ENCODE peak calls at places on chromosomes 5 and 9, in nine cellular contexts. C, E, M, N, S, J, T, D and G are unnamed samples.

GRCh38 chr5:34031117-34031516 is 11.9 kb downstream of the C1QTNF3 start:
- DNase-seq in C (no peak), E (no peak), M (no peak), N (no peak), S (no peak), J (no peak), T (no peak), D (no peak), G (no peak)

GRCh38 chr9:14278291-14278721 is 35.6 kb downstream of the NFIB start:
- DNase-seq in C (peak), E (no peak), M (no peak), N (no peak), S (no peak), J (peak), T (no peak), D (no peak), G (no peak)

GRCh38 chr5:135220394-135221186 is 178.4 kb downstream of the MACROH2A1 start:
- DNase-seq in C (no peak), E (no peak), M (peak), N (no peak), S (no peak), J (no peak), T (peak), D (peak), G (no peak)

GRCh38 chr9:128051932-128052734 is 15.0 kb downstream of the NAIF1 start:
- DNase-seq in C (no peak), E (peak), M (no peak), N (peak), S (no peak), J (no peak), T (peak), D (no peak), G (no peak)

GRCh38 chr5:155275214-155275613 is 261.7 kb downstream of the KIF4B start:
- DNase-seq in C (no peak), E (no peak), M (no peak), N (no peak), S (no peak), J (no peak), T (no peak), D (no peak), G (no peak)

GRCh38 chr5:82406200-82406773 is 128.1 kb upstream of the RPS23 start:
- DNase-seq in C (peak), E (no peak), M (no peak), N (no peak), S (no peak), J (no peak), T (no peak), D (no peak), G (no peak)

GRCh38 chr5:175828676-175829075 is 42.7 kb upstream of the CPLX2 start:
- DNase-seq in C (no peak), E (no peak), M (no peak), N (no peak), S (no peak), J (no peak), T (no peak), D (no peak), G (no peak)

GRCh38 chr9:134496413-134497282 is 145.0 kb upstream of the COL5A1 start:
- DNase-seq in C (peak), E (no peak), M (no peak), N (no peak), S (no peak), J (no peak), T (no peak), D (no peak), G (no peak)

GRCh38 chr9:96048116-96048953 is 172.8 kb downstream of the ERCC6L2 start:
- DNase-seq in C (no peak), E (peak), M (no peak), N (peak), S (no peak), J (peak), T (peak), D (no peak), G (no peak)

GRCh38 chr5:160250826-160251225 is 21.5 kb downstream of the FABP6 start:
- DNase-seq in C (no peak), E (no peak), M (no peak), N (no peak), S (no peak), J (no peak), T (no peak), D (no peak), G (no peak)

GRCh38 chr5:154243736-154244135 is 53.2 kb downstream of the GALNT10 start:
- DNase-seq in C (peak), E (no peak), M (no peak), N (no peak), S (no peak), J (no peak), T (no peak), D (no peak), G (no peak)

GRCh38 chr9:78300209-78300608 is 3.3 kb downstream of the PSAT1 start:
- DNase-seq in C (no peak), E (no peak), M (no peak), N (no peak), S (no peak), J (peak), T (no peak), D (no peak), G (no peak)

GRCh38 chr5:15718411-15719178 is 218.6 kb downstream of the FBXL7 start:
- DNase-seq in C (no peak), E (no peak), M (no peak), N (no peak), S (no peak), J (no peak), T (no peak), D (no peak), G (no peak)

GRCh38 chr9:90000925-90001324 is 396.1 kb downstream of the GADD45G start:
- DNase-seq in C (no peak), E (no peak), M (no peak), N (no peak), S (no peak), J (no peak), T (no peak), D (no peak), G (no peak)

GRCh38 chr9:90001756-90002155 is 396.9 kb downstream of the GADD45G start:
- DNase-seq in C (no peak), E (no peak), M (no peak), N (no peak), S (no peak), J (no peak), T (no peak), D (no peak), G (no peak)

GRCh38 chr9:89999176-89999533 is 394.3 kb downstream of the GADD45G start:
- DNase-seq in C (no peak), E (peak), M (peak), N (peak), S (no peak), J (no peak), T (peak), D (no peak), G (no peak)

GRCh38 chr9:90002299-90003045 is 397.7 kb downstream of the GADD45G start:
- DNase-seq in C (no peak), E (no peak), M (no peak), N (no peak), S (no peak), J (no peak), T (no peak), D (no peak), G (no peak)

DNA sequence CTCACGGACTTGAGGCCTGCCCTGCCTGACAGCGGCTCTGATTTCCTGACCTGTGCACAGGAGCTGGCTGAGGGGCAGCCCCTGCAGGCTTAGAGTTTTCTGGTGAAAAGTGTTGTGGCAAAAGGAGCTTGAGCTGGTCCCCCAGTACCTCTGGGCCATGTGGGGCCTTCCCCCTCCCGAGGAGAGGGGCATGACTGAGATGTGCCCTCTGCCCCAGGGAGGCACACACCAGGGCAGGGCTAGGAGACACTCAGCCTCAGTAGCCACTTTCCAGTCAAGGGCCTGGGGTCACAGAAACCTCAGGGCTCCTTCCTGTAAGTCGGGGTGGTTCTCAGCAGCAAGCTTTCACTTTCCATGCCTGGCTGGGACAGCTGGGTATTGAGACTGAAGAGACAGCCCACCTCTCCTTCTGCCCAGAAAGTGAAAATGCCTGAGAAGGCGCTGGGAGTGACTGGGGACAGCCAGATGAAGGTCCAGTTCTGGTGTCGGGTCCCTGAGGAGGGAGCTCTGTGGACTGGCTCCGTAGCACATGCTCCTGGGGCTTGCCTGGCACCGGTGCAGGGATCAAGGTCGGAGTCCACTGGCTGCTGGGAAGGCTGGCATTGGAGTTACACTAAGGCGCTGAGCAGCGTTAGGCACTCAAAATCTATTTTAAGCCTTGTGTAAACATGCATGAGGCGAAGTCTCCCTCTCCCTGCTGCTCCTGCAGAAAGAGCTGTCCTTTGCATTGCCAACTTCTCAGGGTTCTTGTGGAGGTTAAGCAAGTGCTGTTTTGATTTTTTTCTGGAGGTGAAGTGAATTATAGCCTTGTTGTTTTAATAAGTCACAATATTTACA is 394.9 kb downstream of the GADD45G start:
- DNase-seq in C (peak), E (peak), M (peak), N (peak), S (peak), J (peak), T (peak), D (peak), G (peak)
- TF ChIP-seq CTCF in C (no peak), E (no peak), M (no peak), N (no peak), S (no peak), J (peak), T (no peak), D (no peak), G (no peak)

GRCh38 chr9:33818167-33818831 is 1.3 kb downstream of the UBE2R2 start:
- DNase-seq in C (no peak), E (no peak), M (no peak), N (peak), S (no peak), J (peak), T (peak), D (no peak), G (peak)
- TF ChIP-seq POLR2A in C (no peak), E (no peak), M (no peak), N (no peak), S (no peak), J (no peak), T (no peak), D (no peak), G (no peak)

DNA sequence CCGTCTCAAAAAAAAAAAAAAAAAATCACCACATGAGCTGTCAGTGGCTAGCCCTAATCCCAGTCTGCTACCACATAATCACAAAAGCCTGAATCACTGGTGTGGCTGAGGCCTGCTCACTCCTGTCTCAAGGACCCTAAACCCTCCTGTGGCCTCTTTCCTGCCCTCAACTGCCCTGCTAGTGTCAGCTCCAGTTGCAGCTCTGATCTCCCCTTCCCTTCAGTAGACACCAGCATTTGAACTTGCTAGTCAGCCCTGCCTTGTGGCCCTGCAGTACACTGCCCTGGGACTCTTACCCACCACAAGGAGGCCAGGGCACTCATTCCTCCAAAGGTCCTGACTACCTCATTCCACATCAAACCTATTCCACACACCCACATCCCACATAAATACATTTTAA is 9.5 kb upstream of the P4HA2 start:
- DNase-seq in C (peak), E (no peak), M (no peak), N (no peak), S (peak), J (no peak), T (no peak), D (peak), G (peak)
- TF ChIP-seq CTCF in C (peak), E (no peak), M (no peak), N (no peak), S (no peak), J (no peak), T (no peak), D (no peak), G (no peak)

DNA sequence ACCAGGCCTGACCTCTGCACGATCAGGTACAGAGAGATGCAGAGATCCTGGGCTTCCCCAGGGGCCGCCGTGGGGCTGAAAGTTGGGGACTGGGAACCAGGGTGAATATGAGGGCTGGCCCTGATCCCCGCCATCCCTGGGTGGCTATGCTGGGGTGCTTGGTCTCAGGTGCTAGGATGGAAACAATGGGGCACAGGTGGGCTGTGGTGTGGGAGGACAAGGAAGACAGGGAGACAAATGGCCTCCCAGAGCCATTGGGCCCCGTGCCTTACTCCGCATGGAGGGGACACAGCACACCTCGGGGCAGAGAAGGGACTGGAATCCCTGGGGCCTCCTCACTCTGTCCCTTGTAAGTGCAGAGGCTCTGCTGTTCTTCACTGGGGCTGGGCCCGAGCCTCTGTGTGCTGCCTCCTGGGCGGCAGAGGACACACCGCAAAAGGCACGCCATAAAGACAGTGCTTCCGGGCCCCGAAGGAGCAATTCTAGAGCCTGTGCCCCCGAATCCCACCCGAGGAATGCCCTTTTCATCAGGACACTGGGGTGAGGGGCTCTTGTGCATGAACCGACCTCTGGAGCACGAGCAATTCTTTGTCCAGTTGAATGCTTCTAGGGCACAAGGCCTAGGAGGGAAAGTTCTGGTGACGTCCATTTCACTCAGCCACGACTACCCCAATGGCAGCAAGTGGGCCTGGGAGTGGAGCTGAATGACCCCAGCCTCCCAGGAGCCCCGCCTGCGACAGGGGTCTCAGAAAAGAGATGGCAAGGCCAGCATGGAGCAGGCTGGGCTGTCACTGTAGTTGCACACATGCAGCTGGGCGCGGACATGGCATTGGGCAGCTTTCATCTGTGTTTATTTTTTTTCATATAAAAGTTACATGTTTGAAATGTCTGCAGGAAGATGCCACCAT is 30.9 kb downstream of the PRRT1B start:
- DNase-seq in C (no peak), E (no peak), M (no peak), N (no peak), S (no peak), J (no peak), T (no peak), D (no peak), G (no peak)
- TF ChIP-seq POLR2A in C (no peak), E (no peak), M (no peak), N (no peak), S (no peak), J (no peak), T (no peak), D (no peak), G (no peak)

GRCh38 chr5:172188893-172189692 is 1.1 kb upstream of the STK10 start:
- DNase-seq in C (peak), E (no peak), M (no peak), N (no peak), S (peak), J (no peak), T (no peak), D (no peak), G (peak)
- TF ChIP-seq CTCF in C (no peak), E (no peak), M (no peak), N (no peak), S (no peak), J (no peak), T (no peak), D (no peak), G (no peak)

DNA sequence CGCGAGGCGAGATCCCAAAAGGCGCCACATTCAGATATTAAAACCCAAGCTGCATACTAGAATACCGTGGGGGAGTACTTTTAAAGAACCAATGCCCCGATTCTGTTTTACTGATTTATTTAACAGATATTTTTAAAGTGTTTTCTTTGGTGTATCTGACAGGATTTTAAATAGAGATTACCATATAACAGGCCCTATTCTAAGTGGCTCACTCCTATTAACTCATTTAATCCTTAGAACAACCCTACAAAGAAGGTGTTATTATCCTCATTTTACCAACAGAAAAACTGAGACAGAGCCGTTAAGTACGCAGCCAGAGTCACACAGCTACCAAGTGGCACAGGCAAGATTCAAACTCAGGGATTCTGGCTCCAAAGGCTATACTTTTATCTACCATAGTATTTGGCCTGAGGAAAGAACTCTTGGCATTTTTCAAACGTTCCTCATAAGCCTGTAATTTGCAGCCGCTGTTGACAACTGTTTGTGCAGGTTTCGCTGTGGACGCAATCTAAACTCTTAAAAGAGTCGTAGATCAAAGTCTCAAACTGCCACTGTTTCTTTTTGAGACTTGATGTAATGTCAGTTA is 550 bp upstream of the TMEM245 start:
- DNase-seq in C (no peak), E (no peak), M (no peak), N (no peak), S (no peak), J (no peak), T (no peak), D (no peak), G (no peak)
- TF ChIP-seq POLR2A in C (no peak), E (no peak), M (no peak), N (no peak), S (no peak), J (no peak), T (no peak), D (no peak), G (no peak)

GRCh38 chr9:129633848-129634247 is 7.9 kb downstream of the NTMT1 start:
- DNase-seq in C (no peak), E (no peak), M (no peak), N (no peak), S (no peak), J (no peak), T (no peak), D (no peak), G (no peak)
- TF ChIP-seq CTCF in C (no peak), E (no peak), M (no peak), N (no peak), S (no peak), J (no peak), T (no peak), D (no peak), G (no peak)